ENCODE peak calls at places on chromosomes 12 and 14, in seven cellular contexts. One of them, this sample, is unnamed.

GRCh38 chr12:57240926-57241555 is 9.9 kb downstream of the STAC3 start:
- DNase-seq in mesenchymal stem cell: peak; percentile 56
- DNase-seq in IMR-90: no peak
- DNase-seq in H1: peak; percentile 68
- DNase-seq in trophoblast cell: peak; percentile 63
- DNase-seq in mesendoderm: peak; percentile 86
- DNase-seq in H9: peak; percentile 82
- DNase-seq in this sample: no peak

GRCh38 chr12:122040579-122041386 is 19.1 kb downstream of the BCL7A start:
- DNase-seq in mesenchymal stem cell: no peak
- DNase-seq in IMR-90: no peak
- DNase-seq in H1: no peak
- DNase-seq in trophoblast cell: no peak
- DNase-seq in mesendoderm: no peak
- DNase-seq in H9: no peak
- DNase-seq in this sample: no peak

GRCh38 chr12:28814246-28814645 is 334.8 kb upstream of the FAR2 start:
- DNase-seq in mesenchymal stem cell: no peak
- DNase-seq in IMR-90: no peak
- DNase-seq in H1: no peak
- DNase-seq in trophoblast cell: peak; percentile 57
- DNase-seq in mesendoderm: no peak
- DNase-seq in H9: no peak
- DNase-seq in this sample: no peak

GRCh38 chr12:90510948-90511347 is 444.0 kb downstream of the CCER1 start:
- DNase-seq in mesenchymal stem cell: peak; percentile 65
- DNase-seq in IMR-90: peak; percentile 76
- DNase-seq in H1: no peak
- DNase-seq in trophoblast cell: peak; percentile 37
- DNase-seq in mesendoderm: no peak
- DNase-seq in H9: no peak
- DNase-seq in this sample: no peak

GRCh38 chr12:95633671-95634465 is 82.6 kb upstream of the USP44 start:
- DNase-seq in mesenchymal stem cell: peak; percentile 51
- DNase-seq in IMR-90: no peak
- DNase-seq in H1: no peak
- DNase-seq in trophoblast cell: no peak
- DNase-seq in mesendoderm: no peak
- DNase-seq in H9: no peak
- DNase-seq in this sample: no peak

GRCh38 chr12:31002999-31003398 is 70.7 kb upstream of the DDX11 start:
- DNase-seq in mesenchymal stem cell: peak; percentile 80
- DNase-seq in IMR-90: peak; percentile 35
- DNase-seq in H1: no peak
- DNase-seq in trophoblast cell: no peak
- DNase-seq in mesendoderm: peak; percentile 42
- DNase-seq in H9: no peak
- DNase-seq in this sample: no peak

GRCh38 chr12:120856980-120857379 is 47.2 kb downstream of the SPPL3 start:
- DNase-seq in mesenchymal stem cell: no peak
- DNase-seq in IMR-90: no peak
- DNase-seq in H1: no peak
- DNase-seq in trophoblast cell: peak; percentile 26
- DNase-seq in mesendoderm: peak; percentile 19
- DNase-seq in H9: no peak
- DNase-seq in this sample: no peak

GRCh38 chr14:69673099-69673498 is 61.7 kb downstream of the SUSD6 start:
- DNase-seq in mesenchymal stem cell: no peak
- DNase-seq in IMR-90: no peak
- DNase-seq in H1: no peak
- DNase-seq in trophoblast cell: no peak
- DNase-seq in mesendoderm: no peak
- DNase-seq in H9: no peak
- DNase-seq in this sample: no peak

GRCh38 chr12:116916714-116917114 is 6.0 kb downstream of the FBXW8 start:
- DNase-seq in mesenchymal stem cell: peak; percentile 95
- DNase-seq in IMR-90: peak; percentile 84
- DNase-seq in H1: no peak
- DNase-seq in trophoblast cell: peak; percentile 83
- DNase-seq in mesendoderm: peak; percentile 80
- DNase-seq in H9: no peak
- DNase-seq in this sample: no peak

GRCh38 chr12:89524201-89525001 is at the start of gene GALNT4:
- DNase-seq in mesenchymal stem cell: peak; percentile 92
- DNase-seq in IMR-90: peak; percentile 85
- DNase-seq in H1: peak; percentile 88
- DNase-seq in trophoblast cell: peak; percentile 85
- DNase-seq in mesendoderm: peak; percentile 95
- DNase-seq in H9: peak; percentile 92
- DNase-seq in this sample: peak; percentile 78

GRCh38 chr14:37596790-37597189 is 1.4 kb downstream of the TTC6 start:
- DNase-seq in mesenchymal stem cell: peak; percentile 1
- DNase-seq in IMR-90: no peak
- DNase-seq in H1: no peak
- DNase-seq in trophoblast cell: no peak
- DNase-seq in mesendoderm: no peak
- DNase-seq in H9: no peak
- DNase-seq in this sample: no peak

GRCh38 chr14:99529899-99530298 is 48.7 kb downstream of the CCNK start:
- DNase-seq in mesenchymal stem cell: peak; percentile 17
- DNase-seq in IMR-90: peak; percentile 45
- DNase-seq in H1: no peak
- DNase-seq in trophoblast cell: no peak
- DNase-seq in mesendoderm: no peak
- DNase-seq in H9: no peak
- DNase-seq in this sample: no peak

GRCh38 chr12:52523825-52524224 is 3.6 kb upstream of the KRT5 start:
- DNase-seq in mesenchymal stem cell: no peak
- DNase-seq in IMR-90: no peak
- DNase-seq in H1: peak; percentile 22
- DNase-seq in trophoblast cell: peak; percentile 81
- DNase-seq in mesendoderm: no peak
- DNase-seq in H9: no peak
- DNase-seq in this sample: no peak

GRCh38 chr12:47686645-47687240 is 19.1 kb downstream of the RPAP3 start:
- DNase-seq in mesenchymal stem cell: peak; percentile 62
- DNase-seq in IMR-90: peak; percentile 67
- DNase-seq in H1: no peak
- DNase-seq in trophoblast cell: peak; percentile 48
- DNase-seq in mesendoderm: peak; percentile 42
- DNase-seq in H9: no peak
- DNase-seq in this sample: peak; percentile 11

GRCh38 chr14:58488550-58488949 is 61.0 kb downstream of the KIAA0586 start:
- DNase-seq in mesenchymal stem cell: peak; percentile 40
- DNase-seq in IMR-90: peak; percentile 50
- DNase-seq in H1: no peak
- DNase-seq in trophoblast cell: no peak
- DNase-seq in mesendoderm: peak; percentile 37
- DNase-seq in H9: no peak
- DNase-seq in this sample: no peak

GRCh38 chr12:51683763-51684357 is 92.8 kb downstream of the SCN8A start:
- DNase-seq in mesenchymal stem cell: peak; percentile 6
- DNase-seq in IMR-90: peak; percentile 65
- DNase-seq in H1: no peak
- DNase-seq in trophoblast cell: no peak
- DNase-seq in mesendoderm: no peak
- DNase-seq in H9: no peak
- DNase-seq in this sample: no peak

GRCh38 chr12:95674631-95675030 is 115.9 kb downstream of the NTN4 start:
- DNase-seq in mesenchymal stem cell: peak; percentile 46
- DNase-seq in IMR-90: no peak
- DNase-seq in H1: no peak
- DNase-seq in trophoblast cell: no peak
- DNase-seq in mesendoderm: no peak
- DNase-seq in H9: no peak
- DNase-seq in this sample: no peak

GRCh38 chr14:50342211-50343080 is 30.3 kb downstream of the DMAC2L start:
- DNase-seq in mesenchymal stem cell: peak; percentile 69
- DNase-seq in IMR-90: peak; percentile 71
- DNase-seq in H1: no peak
- DNase-seq in trophoblast cell: no peak
- DNase-seq in mesendoderm: peak; percentile 81
- DNase-seq in H9: peak; percentile 55
- DNase-seq in this sample: no peak

GRCh38 chr14:30034049-30034635 is 106.5 kb upstream of the PRKD1 start:
- DNase-seq in mesenchymal stem cell: no peak
- DNase-seq in IMR-90: peak; percentile 17
- DNase-seq in H1: no peak
- DNase-seq in trophoblast cell: no peak
- DNase-seq in mesendoderm: peak; percentile 26
- DNase-seq in H9: peak; percentile 39
- DNase-seq in this sample: no peak

GRCh38 chr12:115223322-115223721 is 539.3 kb upstream of the TBX3 start:
- DNase-seq in mesenchymal stem cell: peak; percentile 53
- DNase-seq in IMR-90: peak; percentile 82
- DNase-seq in H1: no peak
- DNase-seq in trophoblast cell: no peak
- DNase-seq in mesendoderm: no peak
- DNase-seq in H9: no peak
- DNase-seq in this sample: no peak

GRCh38 chr14:68263563-68264350 is 444.2 kb downstream of the RAD51B start:
- DNase-seq in mesenchymal stem cell: peak; percentile 29
- DNase-seq in IMR-90: peak; percentile 53
- DNase-seq in H1: no peak
- DNase-seq in trophoblast cell: no peak
- DNase-seq in mesendoderm: no peak
- DNase-seq in H9: no peak
- DNase-seq in this sample: no peak

GRCh38 chr14:81990312-81990761 is 456.7 kb upstream of the SEL1L start:
- DNase-seq in mesenchymal stem cell: peak; percentile 44
- DNase-seq in IMR-90: peak; percentile 45
- DNase-seq in H1: peak; percentile 75
- DNase-seq in trophoblast cell: peak; percentile 77
- DNase-seq in mesendoderm: peak; percentile 64
- DNase-seq in H9: peak; percentile 39
- DNase-seq in this sample: peak; percentile 72

GRCh38 chr14:89625208-89625987 is 208.4 kb upstream of the FOXN3 start:
- DNase-seq in mesenchymal stem cell: no peak
- DNase-seq in IMR-90: no peak
- DNase-seq in H1: no peak
- DNase-seq in trophoblast cell: no peak
- DNase-seq in mesendoderm: no peak
- DNase-seq in H9: peak; percentile 42
- DNase-seq in this sample: no peak

GRCh38 chr12:132661972-132662371 is 25.2 kb downstream of the POLE start:
- DNase-seq in mesenchymal stem cell: no peak
- DNase-seq in IMR-90: no peak
- DNase-seq in H1: no peak
- DNase-seq in trophoblast cell: no peak
- DNase-seq in mesendoderm: no peak
- DNase-seq in H9: no peak
- DNase-seq in this sample: no peak
- H4K8ac ChIP-seq in mesenchymal stem cell: no peak overlapping the region
- H4K8ac ChIP-seq in IMR-90: no peak overlapping the region
- H4K8ac ChIP-seq in H1: peak overlapping the region; percentile 41
- H4K8ac ChIP-seq in trophoblast cell: no peak overlapping the region
- H4K8ac ChIP-seq in mesendoderm: no peak overlapping the region
- H4K8ac ChIP-seq in H9: no peak overlapping the region
- H4K8ac ChIP-seq in this sample: no peak overlapping the region

GRCh38 chr12:98618952-98619351 is 25.5 kb downstream of the SLC25A3 start:
- DNase-seq in mesenchymal stem cell: peak; percentile 68
- DNase-seq in IMR-90: peak; percentile 25
- DNase-seq in H1: no peak
- DNase-seq in trophoblast cell: peak; percentile 20
- DNase-seq in mesendoderm: no peak
- DNase-seq in H9: no peak
- DNase-seq in this sample: no peak
- H2BK5ac ChIP-seq in mesenchymal stem cell: no peak overlapping the region
- H2BK5ac ChIP-seq in IMR-90: no peak overlapping the region
- H2BK5ac ChIP-seq in H1: no peak overlapping the region
- H2BK5ac ChIP-seq in trophoblast cell: no peak overlapping the region
- H2BK5ac ChIP-seq in mesendoderm: no peak overlapping the region
- H2BK5ac ChIP-seq in H9: no peak overlapping the region
- H2BK5ac ChIP-seq in this sample: no peak overlapping the region

GRCh38 chr14:62807636-62808035 is 237.6 kb downstream of the KCNH5 start:
- DNase-seq in mesenchymal stem cell: no peak
- DNase-seq in IMR-90: no peak
- DNase-seq in H1: no peak
- DNase-seq in trophoblast cell: no peak
- DNase-seq in mesendoderm: peak; percentile 31
- DNase-seq in H9: no peak
- DNase-seq in this sample: no peak
- H4K8ac ChIP-seq in mesenchymal stem cell: no peak overlapping the region
- H4K8ac ChIP-seq in IMR-90: no peak overlapping the region
- H4K8ac ChIP-seq in H1: no peak overlapping the region
- H4K8ac ChIP-seq in trophoblast cell: no peak overlapping the region
- H4K8ac ChIP-seq in mesendoderm: no peak overlapping the region
- H4K8ac ChIP-seq in H9: no peak overlapping the region
- H4K8ac ChIP-seq in this sample: no peak overlapping the region

GRCh38 chr12:8034802-8035201 is 2.3 kb downstream of the FOXJ2 start:
- DNase-seq in mesenchymal stem cell: no peak
- DNase-seq in IMR-90: no peak
- DNase-seq in H1: no peak
- DNase-seq in trophoblast cell: peak; percentile 71
- DNase-seq in mesendoderm: peak; percentile 59
- DNase-seq in H9: no peak
- DNase-seq in this sample: no peak

GRCh38 chr12:8030189-8030588 is 2.3 kb upstream of the FOXJ2 start:
- DNase-seq in mesenchymal stem cell: no peak
- DNase-seq in IMR-90: no peak
- DNase-seq in H1: no peak
- DNase-seq in trophoblast cell: no peak
- DNase-seq in mesendoderm: no peak
- DNase-seq in H9: no peak
- DNase-seq in this sample: no peak

GRCh38 chr12:8032242-8033152 is at the start of gene FOXJ2:
- DNase-seq in mesenchymal stem cell: peak; percentile 73
- DNase-seq in IMR-90: peak; percentile 58
- DNase-seq in H1: peak; percentile 82
- DNase-seq in trophoblast cell: peak; percentile 74
- DNase-seq in mesendoderm: peak; percentile 74
- DNase-seq in H9: peak; percentile 65
- DNase-seq in this sample: peak; percentile 76

GRCh38 chr12:8033153-8034044 is 883 bp downstream of the FOXJ2 start:
- DNase-seq in mesenchymal stem cell: peak; percentile 66
- DNase-seq in IMR-90: peak; percentile 33
- DNase-seq in H1: no peak
- DNase-seq in trophoblast cell: peak; percentile 38
- DNase-seq in mesendoderm: peak; percentile 87
- DNase-seq in H9: peak; percentile 85
- DNase-seq in this sample: peak; percentile 35

GRCh38 chr12:8031872-8032241 is 659 bp upstream of the FOXJ2 start:
- DNase-seq in mesenchymal stem cell: no peak
- DNase-seq in IMR-90: no peak
- DNase-seq in H1: no peak
- DNase-seq in trophoblast cell: no peak
- DNase-seq in mesendoderm: no peak
- DNase-seq in H9: no peak
- DNase-seq in this sample: no peak
- H2BK5ac ChIP-seq in mesenchymal stem cell: no peak overlapping the region
- H2BK5ac ChIP-seq in IMR-90: peak overlapping the region; percentile 75
- H2BK5ac ChIP-seq in H1: no peak overlapping the region
- H2BK5ac ChIP-seq in trophoblast cell: no peak overlapping the region
- H2BK5ac ChIP-seq in mesendoderm: no peak overlapping the region
- H2BK5ac ChIP-seq in H9: no peak overlapping the region
- H2BK5ac ChIP-seq in this sample: no peak overlapping the region

DNA sequence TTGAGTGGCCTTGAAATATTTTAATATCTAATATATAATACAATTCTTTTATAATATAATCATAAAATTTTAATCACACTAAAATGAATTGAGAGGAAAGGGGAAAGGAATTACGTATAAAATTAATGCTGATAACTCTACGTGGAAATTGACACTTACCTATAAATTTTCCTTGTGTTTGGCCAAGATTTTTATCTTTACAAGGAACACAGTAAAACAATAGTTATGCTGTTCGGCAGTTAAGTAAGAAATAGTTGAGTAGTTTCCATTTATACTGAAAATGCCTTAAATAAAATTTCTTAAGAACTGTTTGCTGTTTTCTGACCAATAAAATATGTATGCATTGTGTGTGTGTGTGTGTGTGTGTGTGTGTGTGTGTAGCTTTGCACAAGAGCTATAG is 294.4 kb downstream of the LRFN5 start:
- DNase-seq in mesenchymal stem cell: no peak
- DNase-seq in IMR-90: no peak
- DNase-seq in H1: no peak
- DNase-seq in trophoblast cell: no peak
- DNase-seq in mesendoderm: no peak
- DNase-seq in H9: no peak
- DNase-seq in this sample: no peak
- H4K8ac ChIP-seq in mesenchymal stem cell: no peak overlapping the region
- H4K8ac ChIP-seq in IMR-90: no peak overlapping the region
- H4K8ac ChIP-seq in H1: no peak overlapping the region
- H4K8ac ChIP-seq in trophoblast cell: no peak overlapping the region
- H4K8ac ChIP-seq in mesendoderm: peak overlapping the region; percentile 13
- H4K8ac ChIP-seq in H9: no peak overlapping the region
- H4K8ac ChIP-seq in this sample: no peak overlapping the region

This sample was measured in neuronal stem cell.